ENCODE peak calls at places on chromosomes 11 and 22, in nine cellular contexts. G is A172; M is stimulated activated CD4-positive, alpha-beta T cell treated with anti-CD3 and anti-CD28 coated beads, TNF-alpha, amount 100 ng/mL, for 4 hours; I is T1000; B is naive thymus-derived CD8-positive, alpha-beta T cell; C is fibroblast of mammary gland; X is astrocyte of the cerebellum; K is HCT116; U is GM12865. O is an unnamed sample.

GRCh38 chr11:110818032-110818687 is 105.9 kb upstream of the ARHGAP20 start:
- DNase-seq in G (peak), I (no peak), M (no peak), C (peak), X (no peak), B (no peak), U (no peak), K (peak), O (no peak)

GRCh38 chr22:23750744-23751440 is at the start of gene ZNF70:
- DNase-seq in G (peak), C (peak), X (peak), M (peak), B (peak), K (peak), I (peak), U (peak), O (peak)

GRCh38 chr22:29382575-29383328 is 5.6 kb downstream of the AP1B1 start:
- DNase-seq in B (no peak), G (no peak), M (no peak), X (no peak), C (no peak), K (no peak), I (no peak), U (no peak), O (no peak)

GRCh38 chr22:27456696-27457503 is 344.7 kb downstream of the MN1 start:
- DNase-seq in C (peak), B (no peak), M (no peak), K (no peak), U (no peak), X (peak), I (peak), G (peak), O (no peak)

GRCh38 chr11:71505001-71505400 is 22.1 kb upstream of the KRTAP5-7 start:
- DNase-seq in U (no peak), C (no peak), B (no peak), I (no peak), K (no peak), X (no peak), M (no peak), G (no peak), O (no peak)

GRCh38 chr11:3942956-3943497 is 87.6 kb downstream of the STIM1 start:
- DNase-seq in K (no peak), B (no peak), C (peak), M (no peak), X (no peak), I (no peak), G (no peak), U (no peak), O (no peak)

GRCh38 chr22:32334640-32335365 is 22.9 kb upstream of the RFPL3 start:
- DNase-seq in I (no peak), B (no peak), G (no peak), U (no peak), K (no peak), M (no peak), X (no peak), C (no peak), O (no peak)

GRCh38 chr22:49011379-49011768 is 816.3 kb downstream of the BRD1 start:
- DNase-seq in U (no peak), M (no peak), X (no peak), K (no peak), B (no peak), C (no peak), I (no peak), G (no peak), O (no peak)

GRCh38 chr11:1737080-1737757 is 13.2 kb downstream of the IFITM10 start:
- DNase-seq in B (no peak), K (no peak), U (no peak), X (no peak), I (no peak), M (no peak), G (no peak), C (no peak), O (no peak)

GRCh38 chr11:45935349-45936064 is 13.1 kb downstream of the LARGE2 start:
- DNase-seq in B (no peak), G (no peak), M (no peak), I (no peak), X (no peak), C (no peak), U (no peak), K (no peak), O (no peak)

GRCh38 chr22:45575607-45576272 is 73.1 kb downstream of the FBLN1 start:
- DNase-seq in U (no peak), K (no peak), G (no peak), X (no peak), C (no peak), I (no peak), B (no peak), M (no peak), O (no peak)

O was measured in putamen.